ENCODE peak calls at places on chromosomes 6 and 20, in six cellular contexts. One of them, this sample, is unnamed.

GRCh38 chr20:34516874-34517542 is 786 bp downstream of the DYNLRB1 start:
- DNase-seq in H1: no peak
- DNase-seq in neuronal stem cell: no peak
- DNase-seq in mesendoderm: peak
- DNase-seq in H9: no peak
- DNase-seq in IMR-90: no peak
- DNase-seq in this sample: peak

GRCh38 chr6:32666420-32667300 is at the start of gene HLA-DQB1:
- DNase-seq in H1: no peak
- DNase-seq in mesendoderm: peak
- DNase-seq in neuronal stem cell: peak
- DNase-seq in IMR-90: no peak
- DNase-seq in H9: peak
- DNase-seq in this sample: peak

GRCh38 chr6:35078896-35079295 is 62.2 kb downstream of the TCP11 start:
- DNase-seq in H9: no peak
- DNase-seq in mesendoderm: no peak
- DNase-seq in H1: no peak
- DNase-seq in neuronal stem cell: no peak
- DNase-seq in IMR-90: no peak
- DNase-seq in this sample: no peak

GRCh38 chr6:49913656-49914055 is 47.3 kb upstream of the CRISP1 start:
- DNase-seq in neuronal stem cell: no peak
- DNase-seq in H1: no peak
- DNase-seq in mesendoderm: peak
- DNase-seq in IMR-90: no peak
- DNase-seq in H9: peak
- DNase-seq in this sample: no peak

GRCh38 chr6:141667580-141668309 is 465.0 kb upstream of the GJE1 start:
- DNase-seq in neuronal stem cell: no peak
- DNase-seq in H9: no peak
- DNase-seq in H1: no peak
- DNase-seq in mesendoderm: peak
- DNase-seq in IMR-90: peak
- DNase-seq in this sample: no peak

GRCh38 chr6:61887425-61887824 is 398.6 kb downstream of the KHDRBS2 start:
- DNase-seq in mesendoderm: peak
- DNase-seq in H1: no peak
- DNase-seq in neuronal stem cell: no peak
- DNase-seq in IMR-90: no peak
- DNase-seq in H9: no peak
- DNase-seq in this sample: no peak

GRCh38 chr6:73695619-73696421 is at the start of gene CD109:
- DNase-seq in IMR-90: peak
- DNase-seq in H1: peak
- DNase-seq in H9: peak
- DNase-seq in mesendoderm: peak
- DNase-seq in neuronal stem cell: peak
- DNase-seq in this sample: peak

GRCh38 chr20:64065973-64066341 is 3.0 kb downstream of the TCEA2 start:
- DNase-seq in mesendoderm: peak
- DNase-seq in H1: no peak
- DNase-seq in H9: peak
- DNase-seq in IMR-90: peak
- DNase-seq in neuronal stem cell: no peak
- DNase-seq in this sample: no peak

GRCh38 chr6:129314575-129314974 is 395.4 kb downstream of the ARHGAP18 start:
- DNase-seq in mesendoderm: no peak
- DNase-seq in IMR-90: no peak
- DNase-seq in neuronal stem cell: no peak
- DNase-seq in H1: no peak
- DNase-seq in H9: no peak
- DNase-seq in this sample: no peak

GRCh38 chr20:42441196-42441861 is 748.4 kb downstream of the PTPRT start:
- DNase-seq in IMR-90: no peak
- DNase-seq in H1: no peak
- DNase-seq in mesendoderm: no peak
- DNase-seq in H9: no peak
- DNase-seq in neuronal stem cell: no peak
- DNase-seq in this sample: no peak

GRCh38 chr6:121858310-121858709 is 422.9 kb downstream of the GJA1 start:
- DNase-seq in H1: no peak
- DNase-seq in mesendoderm: no peak
- DNase-seq in IMR-90: no peak
- DNase-seq in neuronal stem cell: no peak
- DNase-seq in H9: no peak
- DNase-seq in this sample: no peak

GRCh38 chr6:153059757-153060156 is 57.2 kb upstream of the MTRF1L start:
- DNase-seq in H9: no peak
- DNase-seq in neuronal stem cell: no peak
- DNase-seq in IMR-90: no peak
- DNase-seq in mesendoderm: peak
- DNase-seq in H1: no peak
- DNase-seq in this sample: no peak

GRCh38 chr6:88184921-88185320 is 18.8 kb upstream of the CNR1 start:
- DNase-seq in mesendoderm: no peak
- DNase-seq in neuronal stem cell: no peak
- DNase-seq in IMR-90: no peak
- DNase-seq in H1: no peak
- DNase-seq in H9: no peak
- DNase-seq in this sample: no peak

GRCh38 chr6:100176321-100176950 is 182.4 kb upstream of the MCHR2 start:
- DNase-seq in neuronal stem cell: no peak
- DNase-seq in IMR-90: peak
- DNase-seq in H9: no peak
- DNase-seq in H1: no peak
- DNase-seq in mesendoderm: peak
- DNase-seq in this sample: peak

GRCh38 chr20:47985092-47985850 is 200.0 kb upstream of the SULF2 start:
- DNase-seq in mesendoderm: peak
- DNase-seq in IMR-90: peak
- DNase-seq in H1: no peak
- DNase-seq in H9: peak
- DNase-seq in neuronal stem cell: no peak
- DNase-seq in this sample: peak

GRCh38 chr20:19807901-19808300 is 49.8 kb downstream of the RIN2 start:
- DNase-seq in IMR-90: peak
- DNase-seq in mesendoderm: no peak
- DNase-seq in H1: no peak
- DNase-seq in H9: no peak
- DNase-seq in neuronal stem cell: no peak
- DNase-seq in this sample: no peak

GRCh38 chr20:37449276-37449675 is 71.8 kb upstream of the NNAT start:
- DNase-seq in mesendoderm: no peak
- DNase-seq in neuronal stem cell: no peak
- DNase-seq in H1: no peak
- DNase-seq in H9: no peak
- DNase-seq in IMR-90: no peak
- DNase-seq in this sample: no peak

GRCh38 chr20:57934007-57934805 is 224.4 kb upstream of the PMEPA1 start:
- DNase-seq in IMR-90: no peak
- DNase-seq in mesendoderm: no peak
- DNase-seq in neuronal stem cell: no peak
- DNase-seq in H9: no peak
- DNase-seq in H1: no peak
- DNase-seq in this sample: no peak

GRCh38 chr6:36745836-36746235 is 48.2 kb downstream of the RAB44 start:
- DNase-seq in H1: no peak
- DNase-seq in mesendoderm: no peak
- DNase-seq in IMR-90: no peak
- DNase-seq in neuronal stem cell: no peak
- DNase-seq in H9: no peak
- DNase-seq in this sample: no peak

GRCh38 chr6:100001915-100002388 is 7.9 kb upstream of the MCHR2 start:
- DNase-seq in H1: no peak
- DNase-seq in mesendoderm: peak
- DNase-seq in IMR-90: peak
- DNase-seq in neuronal stem cell: peak
- DNase-seq in H9: peak
- DNase-seq in this sample: peak

GRCh38 chr20:10660661-10661060 is 13.1 kb downstream of the JAG1 start:
- DNase-seq in neuronal stem cell: no peak
- DNase-seq in IMR-90: no peak
- DNase-seq in H1: no peak
- DNase-seq in H9: no peak
- DNase-seq in mesendoderm: peak
- DNase-seq in this sample: peak

GRCh38 chr6:145699462-145699861 is 35.9 kb downstream of the EPM2A start:
- DNase-seq in H1: no peak
- DNase-seq in neuronal stem cell: no peak
- DNase-seq in H9: no peak
- DNase-seq in IMR-90: peak
- DNase-seq in mesendoderm: no peak
- DNase-seq in this sample: no peak

GRCh38 chr6:85460951-85461805 is 11.3 kb downstream of the NT5E start:
- DNase-seq in H9: no peak
- DNase-seq in H1: no peak
- DNase-seq in neuronal stem cell: no peak
- DNase-seq in mesendoderm: no peak
- DNase-seq in IMR-90: no peak
- DNase-seq in this sample: no peak

GRCh38 chr6:57123111-57123510 is 33.1 kb downstream of the ZNF451 start:
- DNase-seq in neuronal stem cell: no peak
- DNase-seq in H9: no peak
- DNase-seq in H1: no peak
- DNase-seq in mesendoderm: no peak
- DNase-seq in IMR-90: no peak
- DNase-seq in this sample: no peak

GRCh38 chr6:14765106-14765505 is 480.8 kb upstream of the JARID2 start:
- DNase-seq in mesendoderm: no peak
- DNase-seq in neuronal stem cell: no peak
- DNase-seq in H1: no peak
- DNase-seq in H9: no peak
- DNase-seq in IMR-90: peak
- DNase-seq in this sample: peak

GRCh38 chr6:100346828-100347227 is 117.9 kb downstream of the SIM1 start:
- DNase-seq in H1: no peak
- DNase-seq in IMR-90: peak
- DNase-seq in neuronal stem cell: no peak
- DNase-seq in mesendoderm: no peak
- DNase-seq in H9: no peak
- DNase-seq in this sample: peak

GRCh38 chr20:34626978-34627377 is 49.9 kb downstream of the PIGU start:
- DNase-seq in H9: no peak
- DNase-seq in neuronal stem cell: no peak
- DNase-seq in IMR-90: no peak
- DNase-seq in H1: no peak
- DNase-seq in mesendoderm: no peak
- DNase-seq in this sample: no peak

GRCh38 chr20:53032021-53033001 is 60.2 kb downstream of the TSHZ2 start:
- DNase-seq in neuronal stem cell: no peak
- DNase-seq in H9: no peak
- DNase-seq in IMR-90: peak
- DNase-seq in H1: no peak
- DNase-seq in mesendoderm: no peak
- DNase-seq in this sample: peak

GRCh38 chr6:140101367-140101766 is 726.9 kb upstream of the CITED2 start:
- DNase-seq in neuronal stem cell: no peak
- DNase-seq in H9: no peak
- DNase-seq in mesendoderm: no peak
- DNase-seq in H1: no peak
- DNase-seq in IMR-90: peak
- DNase-seq in this sample: no peak

DNA sequence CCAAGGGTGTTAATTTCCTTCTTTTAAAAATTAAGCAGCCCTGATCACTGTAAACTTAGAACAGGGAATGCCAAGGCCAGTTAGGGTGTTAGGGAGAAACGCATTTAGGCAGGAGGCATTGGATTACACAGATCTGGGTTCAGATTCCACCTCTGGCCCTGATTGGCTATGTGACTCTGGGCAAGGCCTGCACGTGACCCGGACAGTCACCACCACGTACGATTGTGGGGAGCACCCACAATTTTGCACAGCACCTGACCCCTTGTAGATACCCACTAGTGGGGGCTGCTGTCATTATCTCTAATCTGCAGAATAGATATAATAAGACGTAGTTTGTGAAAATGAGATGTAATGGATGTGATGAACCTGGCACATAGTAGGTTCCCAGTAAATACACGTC is 59.5 kb upstream of the ZNFX1 start:
- DNase-seq in mesendoderm: no peak
- DNase-seq in H9: no peak
- DNase-seq in IMR-90: no peak
- DNase-seq in neuronal stem cell: no peak
- DNase-seq in H1: no peak
- DNase-seq in this sample: no peak
- H2BK5ac ChIP-seq in mesendoderm: no peak
- H2BK5ac ChIP-seq in H9: no peak
- H2BK5ac ChIP-seq in IMR-90: no peak
- H2BK5ac ChIP-seq in neuronal stem cell: no peak
- H2BK5ac ChIP-seq in H1: no peak
- H2BK5ac ChIP-seq in this sample: no peak

GRCh38 chr6:115220760-115221159 is 839.9 kb downstream of the FRK start:
- DNase-seq in mesendoderm: no peak
- DNase-seq in H9: no peak
- DNase-seq in IMR-90: no peak
- DNase-seq in neuronal stem cell: no peak
- DNase-seq in H1: no peak
- DNase-seq in this sample: no peak
- H3K18ac ChIP-seq in mesendoderm: no peak
- H3K18ac ChIP-seq in H9: no peak
- H3K18ac ChIP-seq in IMR-90: no peak
- H3K18ac ChIP-seq in neuronal stem cell: no peak
- H3K18ac ChIP-seq in H1: no peak
- H3K18ac ChIP-seq in this sample: no peak

DNA sequence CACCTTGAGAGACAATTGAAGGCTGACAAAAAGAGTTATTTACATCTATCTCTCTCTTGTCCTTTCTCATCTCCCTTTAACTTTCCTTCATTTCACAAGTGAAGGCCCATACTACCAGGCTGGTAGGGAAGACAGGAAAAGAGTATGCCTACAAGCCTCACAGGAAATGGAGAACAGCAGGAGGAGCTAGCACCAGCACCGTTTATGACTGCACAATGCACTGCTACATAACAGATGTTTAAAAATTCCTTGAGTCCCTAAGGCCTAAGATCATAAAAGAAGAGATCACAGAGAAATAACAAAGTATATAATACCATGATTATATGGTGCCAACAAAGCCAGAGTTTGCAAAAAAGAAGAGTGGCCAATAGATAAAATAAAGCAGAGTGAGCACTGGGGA is 194.8 kb downstream of the UNC5CL start:
- DNase-seq in H9: no peak
- DNase-seq in neuronal stem cell: no peak
- DNase-seq in IMR-90: no peak
- DNase-seq in mesendoderm: no peak
- DNase-seq in H1: no peak
- DNase-seq in this sample: no peak
- H2BK5ac ChIP-seq in H9: no peak
- H2BK5ac ChIP-seq in neuronal stem cell: no peak
- H2BK5ac ChIP-seq in IMR-90: no peak
- H2BK5ac ChIP-seq in mesendoderm: no peak
- H2BK5ac ChIP-seq in H1: no peak
- H2BK5ac ChIP-seq in this sample: no peak

DNA sequence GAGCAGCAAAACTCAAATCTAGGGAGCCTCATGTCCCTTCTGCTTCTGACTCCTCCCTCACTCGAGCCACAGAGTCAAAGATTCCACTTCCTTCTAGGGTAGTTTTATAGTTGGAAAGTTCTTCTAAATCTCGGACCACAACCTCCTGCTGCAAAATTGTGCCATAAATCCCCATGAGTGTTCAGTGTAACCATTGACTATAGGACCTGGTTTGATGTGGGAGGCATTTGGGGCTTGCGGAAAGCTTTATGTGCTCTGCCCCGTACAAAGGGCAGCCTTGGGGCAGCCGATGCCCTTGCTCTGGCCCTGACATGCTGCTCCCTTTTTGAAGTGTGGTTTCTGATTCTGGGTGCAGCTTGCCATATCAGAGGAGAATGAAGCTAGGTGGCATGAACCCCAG is 43.6 kb upstream of the IER3 start:
- DNase-seq in H9: no peak
- DNase-seq in H1: no peak
- DNase-seq in IMR-90: no peak
- DNase-seq in neuronal stem cell: no peak
- DNase-seq in mesendoderm: no peak
- DNase-seq in this sample: peak
- H3K18ac ChIP-seq in H9: no peak
- H3K18ac ChIP-seq in H1: no peak
- H3K18ac ChIP-seq in IMR-90: no peak
- H3K18ac ChIP-seq in neuronal stem cell: no peak
- H3K18ac ChIP-seq in mesendoderm: no peak
- H3K18ac ChIP-seq in this sample: no peak